ENCODE peak calls at places on chromosome 4, in ten cellular contexts. V, R, N, B, J, K, T, Y, U and H are unnamed samples.

GRCh38 chr4:184978211-184978610 is 40.1 kb upstream of the HELT start:
- DNase-seq in V (no peak), R (no peak), N (no peak), B (no peak), J (no peak), K (no peak), T (no peak), Y (no peak), U (no peak), H (no peak)

GRCh38 chr4:169810325-169811323 is 52.9 kb upstream of the HPF1 start:
- DNase-seq in V (peak; percentile 76), R (peak; percentile 86), N (peak; percentile 77), B (no peak), J (peak; percentile 84), K (peak; percentile 36), T (peak; percentile 13), Y (peak; percentile 37), U (peak; percentile 12), H (peak; percentile 81)

GRCh38 chr4:11632015-11632414 is 203.3 kb upstream of the HS3ST1 start:
- DNase-seq in V (no peak), R (no peak), N (no peak), B (no peak), J (peak; percentile 8), K (peak; percentile 54), T (no peak), Y (no peak), U (no peak), H (no peak)

GRCh38 chr4:1686440-1687036 is 2.4 kb upstream of the FAM53A start:
- DNase-seq in V (no peak), R (no peak), N (no peak), B (no peak), J (no peak), K (no peak), T (no peak), Y (no peak), U (no peak), H (no peak)

GRCh38 chr4:48831532-48832015 is 686 bp downstream of the OCIAD1 start:
- DNase-seq in V (no peak), R (peak; percentile 48), N (peak; percentile 26), B (no peak), J (peak; percentile 48), K (no peak), T (no peak), Y (peak; percentile 6), U (no peak), H (peak; percentile 16)

GRCh38 chr4:28890949-28891348 is 1829.2 kb upstream of the PCDH7 start:
- DNase-seq in V (no peak), R (no peak), N (no peak), B (no peak), J (no peak), K (no peak), T (no peak), Y (no peak), U (no peak), H (no peak)

GRCh38 chr4:55762815-55763214 is 56.8 kb upstream of the EXOC1L start:
- DNase-seq in V (no peak), R (no peak), N (no peak), B (no peak), J (no peak), K (no peak), T (no peak), Y (no peak), U (no peak), H (no peak)

GRCh38 chr4:12852338-12853307 is 631.5 kb downstream of the RAB28 start:
- DNase-seq in V (peak; percentile 61), R (peak; percentile 65), N (peak; percentile 56), B (no peak), J (peak; percentile 68), K (peak; percentile 67), T (no peak), Y (peak; percentile 0), U (no peak), H (peak; percentile 52)

GRCh38 chr4:127055349-127055748 is 577.4 kb upstream of the INTU start:
- DNase-seq in V (no peak), R (no peak), N (peak; percentile 25), B (no peak), J (peak; percentile 96), K (no peak), T (no peak), Y (no peak), U (no peak), H (peak; percentile 70)